ENCODE peak calls at places on chromosomes 4 and X, in four cellular contexts. Y, F, T and G are unnamed samples.
A peak's percentile ranks its signal among the peaks of the same experiment; 100 is the strongest.

GRCh38 chr4:125358453-125358852 is 43.7 kb downstream of the FAT4 start:
- DNase-seq in Y (peak; percentile 69), F (no peak), T (no peak), G (no peak)

GRCh38 chr4:109164011-109164410 is 138.4 kb downstream of the COL25A1 start:
- DNase-seq in F (no peak), Y (no peak), T (peak; percentile 5), G (no peak)

GRCh38 chr4:105634402-105634801 is 74.1 kb downstream of the INTS12 start:
- DNase-seq in F (no peak), Y (no peak), T (no peak), G (no peak)

GRCh38 chrX:107659768-107660167 is 31.5 kb downstream of the PRPS1 start:
- DNase-seq in F (peak; percentile 51), Y (no peak), T (peak; percentile 64), G (no peak)

GRCh38 chr4:84413954-84414353 is 85.1 kb downstream of the NKX6-1 start:
- DNase-seq in Y (no peak), T (no peak), F (no peak), G (no peak)

GRCh38 chrX:111040377-111041017 is 55.5 kb upstream of the PAK3 start:
- DNase-seq in Y (no peak), F (no peak), T (peak; percentile 36), G (no peak)

GRCh38 chr4:8756816-8757215 is 114.8 kb downstream of the HMX1 start:
- DNase-seq in T (no peak), F (no peak), Y (peak; percentile 58), G (no peak)

GRCh38 chr4:102778720-102779119 is 18.0 kb upstream of the MANBA start:
- DNase-seq in T (no peak), Y (no peak), F (no peak), G (no peak)

GRCh38 chr4:107736924-107737448 is 17.0 kb upstream of the PAPSS1 start:
- DNase-seq in F (peak; percentile 67), Y (peak; percentile 89), T (peak; percentile 57), G (no peak)

GRCh38 chr4:181971973-181972372 is 271.2 kb upstream of the TENM3 start:
- DNase-seq in F (no peak), T (peak; percentile 64), Y (no peak), G (peak; percentile 50)

GRCh38 chrX:70525733-70526132 is 81.1 kb downstream of the DLG3 start:
- DNase-seq in T (no peak), F (no peak), Y (no peak), G (no peak)

GRCh38 chrX:38142598-38142997 is 78.1 kb downstream of the SRPX start:
- DNase-seq in Y (no peak), T (peak; percentile 43), F (no peak), G (no peak)

GRCh38 chr4:87078987-87079469 is 141.4 kb downstream of the KLHL8 start:
- DNase-seq in Y (no peak), F (no peak), T (peak; percentile 88), G (no peak)

GRCh38 chr4:102713096-102713495 is 47.7 kb downstream of the MANBA start:
- DNase-seq in Y (no peak), F (no peak), T (peak; percentile 78), G (no peak)

GRCh38 chr4:113828712-113829111 is 67.2 kb upstream of the CAMK2D start:
- DNase-seq in F (no peak), T (peak; percentile 49), Y (no peak), G (no peak)

GRCh38 chr4:10106421-10107039 is 10.1 kb downstream of the WDR1 start:
- DNase-seq in F (peak; percentile 84), T (peak; percentile 97), Y (no peak), G (peak; percentile 81)

DNA sequence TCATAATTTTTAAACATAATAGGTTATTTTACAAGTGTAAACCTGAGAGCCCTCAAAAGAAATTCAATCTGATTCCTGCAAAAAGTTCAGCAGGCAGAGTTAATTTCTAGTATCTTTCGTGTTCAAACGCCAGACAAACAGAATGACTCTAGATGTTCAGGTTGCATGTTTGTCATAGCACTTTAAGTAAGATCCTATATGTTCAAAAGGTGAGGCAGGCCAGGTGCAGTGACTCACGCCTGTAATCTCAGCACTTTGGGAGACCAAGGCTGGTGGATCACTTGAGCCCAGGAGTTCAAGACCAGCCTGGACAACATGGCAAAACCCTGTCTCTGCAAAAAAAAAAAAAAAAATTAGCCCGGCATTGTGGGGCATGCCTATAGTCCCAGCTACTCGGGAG is 1.1 kb upstream of the RASSF6 start:
- DNase-seq in F (no peak), T (no peak), Y (no peak), G (no peak)
- H3K27ac ChIP-seq in F (no peak overlapping the region), T (no peak overlapping the region), Y (no peak overlapping the region), G (peak overlapping the region; percentile 68)

GRCh38 chr4:1278336-1278670 is 11.4 kb upstream of the MAEA start:
- DNase-seq in Y (no peak), F (no peak), T (peak; percentile 28), G (no peak)

GRCh38 chr4:1279253-1279652 is 10.4 kb upstream of the MAEA start:
- DNase-seq in T (no peak), F (no peak), Y (no peak), G (no peak)

GRCh38 chr4:1277667-1278335 is 11.9 kb upstream of the MAEA start:
- DNase-seq in T (peak; percentile 3), Y (no peak), F (no peak), G (no peak)

GRCh38 chr4:1274871-1275270 is 14.8 kb upstream of the MAEA start:
- DNase-seq in Y (no peak), T (no peak), F (no peak), G (no peak)

DNA sequence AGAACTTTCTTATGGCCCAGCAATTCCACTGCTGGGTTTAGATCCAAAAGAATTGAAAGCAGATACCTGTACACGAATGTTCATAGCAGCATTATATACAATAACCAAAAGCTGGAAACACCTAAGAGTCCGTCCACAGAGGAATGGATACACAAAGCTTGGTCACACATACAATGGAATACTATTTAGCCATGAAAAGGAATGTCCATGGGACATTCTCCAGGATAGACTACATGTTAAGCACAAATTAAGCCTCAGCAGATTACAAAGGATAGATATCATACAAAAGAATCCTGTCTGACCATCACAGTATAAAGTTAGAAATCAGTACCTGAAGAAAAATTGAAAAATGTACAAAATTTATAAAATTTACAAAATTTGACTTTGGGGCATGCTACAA is 12.7 kb upstream of the MAEA start:
- DNase-seq in Y (no peak), T (no peak), F (no peak), G (no peak)
- H3K27ac ChIP-seq in Y (no peak overlapping the region), T (no peak overlapping the region), F (no peak overlapping the region), G (no peak overlapping the region)

GRCh38 chr4:81039351-81040174 is 9.1 kb downstream of the BMP3 start:
- DNase-seq in Y (no peak), T (no peak), F (no peak), G (no peak)
- H3K27ac ChIP-seq in Y (no peak overlapping the region), T (no peak overlapping the region), F (no peak overlapping the region), G (no peak overlapping the region)

DNA sequence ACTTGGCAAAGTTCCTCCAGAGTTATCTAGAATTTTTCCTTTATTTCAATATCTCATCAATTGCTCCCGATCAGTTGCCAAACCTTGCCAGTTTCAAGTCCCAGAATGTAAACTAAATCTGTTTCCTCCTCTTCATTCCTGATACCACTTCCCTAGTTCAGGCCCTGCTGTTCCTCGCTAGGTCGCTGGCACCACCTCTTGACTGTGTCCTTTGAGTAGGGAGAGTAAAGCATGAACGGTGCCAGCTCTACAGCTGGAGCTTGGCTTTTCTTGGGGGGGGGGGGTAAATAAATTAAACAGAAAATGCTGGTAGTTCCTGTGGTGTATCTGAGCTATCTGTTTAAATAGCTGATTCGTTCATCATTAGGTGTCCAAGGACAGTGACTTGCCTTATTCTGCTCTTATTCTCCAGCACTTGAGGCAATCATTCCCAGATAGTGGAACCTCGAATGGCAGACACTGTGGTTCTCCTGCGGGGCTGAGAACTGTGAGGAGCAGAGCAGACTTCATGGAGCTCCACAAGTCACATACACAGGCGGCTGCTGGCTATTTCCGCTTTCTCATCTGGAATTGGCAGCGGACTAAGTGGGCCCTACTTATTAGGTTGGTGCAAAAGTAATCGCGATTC is 168.3 kb upstream of the FAT1 start:
- DNase-seq in T (no peak), F (no peak), Y (no peak), G (no peak)
- H3K27ac ChIP-seq in T (no peak overlapping the region), F (no peak overlapping the region), Y (no peak overlapping the region), G (no peak overlapping the region)

GRCh38 chr4:184398741-184399504 is 75.4 kb downstream of the IRF2 start:
- DNase-seq in F (no peak), T (no peak), Y (peak; percentile 31), G (no peak)

GRCh38 chr4:184395451-184395917 is 78.9 kb downstream of the IRF2 start:
- DNase-seq in Y (peak; percentile 5), F (no peak), T (no peak), G (no peak)

GRCh38 chr4:184396570-184397515 is 77.5 kb downstream of the IRF2 start:
- DNase-seq in T (no peak), F (no peak), Y (no peak), G (no peak)

GRCh38 chr4:184397516-184398163 is 76.7 kb downstream of the IRF2 start:
- DNase-seq in Y (peak; percentile 22), T (no peak), F (no peak), G (no peak)

DNA sequence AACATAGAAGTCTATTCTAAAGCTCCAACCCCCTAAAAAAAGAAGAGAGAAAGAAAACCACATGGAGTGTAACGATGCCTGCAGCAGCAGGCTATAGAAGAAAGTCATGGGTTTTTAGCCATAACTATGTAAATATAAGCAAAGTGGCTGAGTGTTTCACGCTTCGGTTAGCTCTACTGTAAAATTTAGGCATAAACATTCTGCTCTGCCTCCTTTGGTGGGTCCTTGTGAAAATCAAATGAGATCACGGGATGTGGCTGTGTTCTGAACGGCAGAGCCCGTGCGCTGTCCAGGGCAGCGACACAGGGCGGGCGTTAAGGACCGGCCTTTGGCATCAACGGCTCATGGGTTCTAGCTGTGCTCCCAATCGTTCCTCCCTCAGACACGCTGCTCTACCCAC is 78.3 kb downstream of the IRF2 start:
- DNase-seq in Y (no peak), F (no peak), T (no peak), G (no peak)
- H3K27ac ChIP-seq in Y (no peak overlapping the region), F (no peak overlapping the region), T (no peak overlapping the region), G (no peak overlapping the region)

GRCh38 chrX:115897956-115898355 is 272.6 kb upstream of the AGTR2 start:
- DNase-seq in Y (no peak), T (no peak), F (no peak), G (no peak)
- H3K27ac ChIP-seq in Y (no peak overlapping the region), T (no peak overlapping the region), F (no peak overlapping the region), G (no peak overlapping the region)

DNA sequence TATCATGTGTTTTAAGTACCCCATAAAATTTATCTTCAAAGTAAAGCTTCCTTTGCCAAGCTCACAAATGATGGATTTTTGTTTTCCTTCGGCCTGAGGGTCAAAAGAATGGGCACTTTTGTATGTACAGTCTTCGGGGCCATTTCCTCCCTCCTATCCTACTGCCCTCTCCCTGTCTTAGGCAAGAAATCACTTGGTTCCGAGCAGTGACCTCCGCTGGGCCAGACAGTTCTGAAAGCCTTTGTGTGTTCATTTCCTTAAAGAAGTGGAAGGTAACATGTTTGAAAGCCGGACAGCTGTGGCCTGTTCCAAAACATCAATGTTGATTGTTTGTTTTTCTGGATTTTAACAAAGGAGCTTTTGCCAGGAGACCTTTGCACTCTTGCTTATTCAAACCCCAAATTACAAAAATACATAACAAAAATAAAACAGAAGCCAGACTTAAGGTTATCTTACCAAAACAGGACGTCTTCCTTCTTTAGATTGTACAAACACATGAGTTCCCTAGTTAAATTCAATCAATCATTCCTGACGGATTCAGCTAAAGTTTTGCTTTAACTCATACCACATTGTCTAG is 110.6 kb upstream of the LIMCH1 start:
- DNase-seq in F (no peak), Y (no peak), T (no peak), G (no peak)
- H3K27ac ChIP-seq in F (no peak overlapping the region), Y (peak overlapping the region; percentile 25), T (no peak overlapping the region), G (no peak overlapping the region)